ENCODE peak calls at places on chromosome 19, in seven cellular contexts. O, M, K, R, D, N and H are unnamed samples.
A peak's percentile ranks its signal among the peaks of the same experiment; 100 is the strongest.

GRCh38 chr19:3179739-3180293 is 1.2 kb downstream of the S1PR4 start:
- DNase-seq in O (no peak), M (no peak), K (no peak), R (no peak), D (no peak), N (no peak), H (no peak)

GRCh38 chr19:16249826-16250434 is 52.2 kb downstream of the AP1M1 start:
- DNase-seq in O (no peak), M (no peak), K (peak; percentile 41), R (no peak), D (no peak), N (no peak), H (peak; percentile 28)

GRCh38 chr19:30076751-30077670 is 135.0 kb downstream of the URI1 start:
- DNase-seq in O (no peak), M (no peak), K (no peak), R (no peak), D (no peak), N (no peak), H (no peak)

GRCh38 chr19:50414850-50415660 is 3.7 kb upstream of the SPIB start:
- DNase-seq in O (peak; percentile 88), M (peak; percentile 67), K (peak; percentile 54), R (peak; percentile 89), D (peak; percentile 86), N (peak; percentile 48), H (peak; percentile 76)

GRCh38 chr19:34310494-34310981 is 54.5 kb upstream of the GPI start:
- DNase-seq in O (no peak), M (no peak), K (no peak), R (no peak), D (peak; percentile 73), N (no peak), H (no peak)

GRCh38 chr19:51123381-51124186 is 1.1 kb upstream of the SIGLEC9 start:
- DNase-seq in O (no peak), M (no peak), K (no peak), R (peak; percentile 87), D (peak; percentile 75), N (no peak), H (no peak)

GRCh38 chr19:12800873-12801465 is 631 bp downstream of the PRDX2 start:
- DNase-seq in O (no peak), M (no peak), K (no peak), R (no peak), D (peak; percentile 82), N (no peak), H (no peak)

GRCh38 chr19:54114340-54114826 is 1.1 kb downstream of the TFPT start:
- DNase-seq in O (no peak), M (no peak), K (peak; percentile 18), R (peak; percentile 80), D (no peak), N (peak; percentile 33), H (peak; percentile 42)

GRCh38 chr19:10184636-10185035 is 10.1 kb downstream of the DNMT1 start:
- DNase-seq in O (no peak), M (no peak), K (no peak), R (no peak), D (no peak), N (no peak), H (no peak)

GRCh38 chr19:46732172-46732938 is 13.5 kb upstream of the FKRP start:
- DNase-seq in O (no peak), M (no peak), K (no peak), R (no peak), D (no peak), N (peak; percentile 15), H (no peak)

GRCh38 chr19:15332311-15332996 is at the start of gene BRD4:
- DNase-seq in O (peak; percentile 64), M (peak; percentile 64), K (peak; percentile 42), R (peak; percentile 83), D (peak; percentile 69), N (peak; percentile 72), H (peak; percentile 50)

GRCh38 chr19:19597809-19598306 is 20.6 kb downstream of the PBX4 start:
- DNase-seq in O (no peak), M (peak; percentile 62), K (no peak), R (no peak), D (no peak), N (no peak), H (no peak)

GRCh38 chr19:17075860-17076538 is 422 bp downstream of the MYO9B start:
- DNase-seq in O (peak; percentile 84), M (peak; percentile 42), K (peak; percentile 33), R (peak; percentile 79), D (peak; percentile 76), N (no peak), H (no peak)

GRCh38 chr19:51614789-51615188 is 15.4 kb downstream of the SIGLEC5 start:
- DNase-seq in O (no peak), M (no peak), K (no peak), R (no peak), D (no peak), N (no peak), H (no peak)

GRCh38 chr19:39602224-39602623 is at the start of gene LGALS13:
- DNase-seq in O (no peak), M (no peak), K (no peak), R (no peak), D (no peak), N (no peak), H (no peak)

GRCh38 chr19:44741258-44741731 is 7.2 kb upstream of the BCL3 start:
- DNase-seq in O (no peak), M (no peak), K (no peak), R (no peak), D (peak; percentile 75), N (no peak), H (peak; percentile 45)